ENCODE peak calls at places on chromosomes 3 and 15, in ten cellular contexts. J is PC-9, T is astrocyte, U is astrocyte of the spinal cord, H is thoracic aorta, I is cardiac fibroblast, O is kidney, M is ovary, K is A549, A is fibroblast of the aortic adventitia. D is an unnamed sample.

GRCh38 chr15:74857082-74857655 is 14.2 kb upstream of the ULK3 start:
- DNase-seq in H (no peak), T (no peak), M (no peak), A (no peak), K (no peak), O (no peak), J (peak; percentile 69), I (no peak), U (no peak), D (no peak)

GRCh38 chr15:77083381-77084160 is 12.7 kb upstream of the TSPAN3 start:
- DNase-seq in A (peak; percentile 57), K (peak; percentile 85), J (no peak), U (peak; percentile 52), M (peak; percentile 58), O (peak; percentile 93), I (peak; percentile 59), H (peak; percentile 39), T (peak; percentile 60), D (peak; percentile 43)

GRCh38 chr3:149258298-149258697 is 36.7 kb upstream of the CP start:
- DNase-seq in A (no peak), T (no peak), I (no peak), J (no peak), O (peak; percentile 72), H (no peak), U (no peak), M (no peak), K (no peak), D (no peak)

GRCh38 chr15:49610166-49610918 is 10.3 kb downstream of the FAM227B start:
- DNase-seq in I (peak; percentile 57), K (no peak), A (no peak), T (no peak), O (no peak), H (no peak), J (no peak), M (no peak), U (no peak), D (peak; percentile 38)

GRCh38 chr3:124593442-124593829 is 136.8 kb upstream of the UMPS start:
- DNase-seq in J (no peak), T (no peak), A (no peak), I (no peak), K (no peak), M (no peak), O (no peak), H (no peak), U (no peak), D (no peak)

GRCh38 chr15:62925875-62926274 is 116.7 kb upstream of the TPM1 start:
- DNase-seq in O (no peak), U (no peak), K (no peak), I (no peak), H (no peak), A (no peak), J (no peak), M (no peak), T (no peak), D (no peak)

GRCh38 chr3:47512416-47513124 is 942 bp downstream of the ELP6 start:
- DNase-seq in H (no peak), I (peak; percentile 29), K (no peak), J (no peak), T (no peak), U (peak; percentile 25), O (peak; percentile 80), A (peak; percentile 25), M (peak; percentile 57), D (peak; percentile 23)

GRCh38 chr3:53704363-53704725 is 141.9 kb downstream of the CHDH start:
- DNase-seq in H (no peak), I (no peak), K (no peak), J (no peak), U (no peak), A (no peak), T (no peak), O (no peak), M (no peak), D (no peak)

GRCh38 chr3:47443611-47443995 is 32.1 kb downstream of the SCAP start:
- DNase-seq in J (no peak), T (no peak), M (no peak), H (no peak), I (no peak), U (no peak), A (no peak), K (peak; percentile 20), O (no peak), D (no peak)

GRCh38 chr3:188926741-188927650 is 244.8 kb upstream of the TPRG1 start:
- DNase-seq in I (no peak), H (no peak), K (no peak), O (no peak), U (no peak), J (no peak), T (peak; percentile 59), M (no peak), A (no peak), D (no peak)

GRCh38 chr3:17573396-17573795 is 169.0 kb downstream of the TBC1D5 start:
- DNase-seq in M (no peak), I (no peak), U (no peak), K (no peak), A (no peak), O (no peak), T (no peak), H (no peak), J (no peak), D (no peak)

GRCh38 chr3:15768421-15769255 is 29.1 kb downstream of the ANKRD28 start:
- DNase-seq in O (no peak), T (peak; percentile 98), U (peak; percentile 94), I (peak; percentile 97), A (peak; percentile 96), K (peak; percentile 93), M (no peak), J (peak; percentile 94), H (no peak), D (peak; percentile 97)

GRCh38 chr3:122466701-122467240 is 48.0 kb downstream of the KPNA1 start:
- DNase-seq in H (no peak), U (no peak), T (no peak), K (no peak), M (no peak), J (no peak), I (no peak), A (no peak), O (no peak), D (no peak)

GRCh38 chr3:34868935-34869334 is 770.4 kb upstream of the ARPP21 start:
- DNase-seq in U (no peak), I (no peak), K (no peak), T (no peak), H (no peak), A (no peak), M (no peak), J (no peak), O (no peak), D (no peak)

GRCh38 chr3:45082139-45082538 is 56.0 kb downstream of the CLEC3B start:
- DNase-seq in O (no peak), M (no peak), I (peak; percentile 57), H (no peak), T (peak; percentile 34), J (no peak), U (peak; percentile 81), K (no peak), A (peak; percentile 74), D (peak; percentile 81)

GRCh38 chr15:98614681-98615080 is 33.7 kb upstream of the IGF1R start:
- DNase-seq in H (no peak), U (no peak), K (no peak), A (no peak), T (no peak), J (no peak), O (no peak), I (no peak), M (no peak), D (no peak)
- TF ChIP-seq CTCF in H (no peak), U (no peak), K (no peak), A (no peak), T (no peak), J (no peak), O (no peak), I (no peak), M (no peak), D (no peak)

DNA sequence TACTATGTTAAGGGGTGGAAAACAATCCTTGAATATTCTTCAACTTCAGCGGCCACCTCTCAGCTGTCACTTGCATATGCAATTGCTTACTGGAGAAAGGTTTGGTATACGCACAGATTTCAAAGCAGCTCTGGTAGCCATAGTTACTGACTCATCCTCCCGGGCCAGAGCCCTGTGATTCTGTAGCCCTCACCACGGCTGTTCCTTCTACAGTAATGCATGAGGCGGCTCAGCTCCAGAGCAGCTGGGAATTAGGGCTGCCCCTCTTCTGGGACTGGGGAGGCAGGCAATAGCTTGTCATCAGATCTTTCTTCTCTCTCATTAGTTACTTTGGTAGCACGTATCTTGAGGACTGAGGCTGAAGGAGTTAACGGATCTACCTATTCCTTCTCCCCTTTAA is 54.9 kb downstream of the ETV5 start:
- DNase-seq in T (peak; percentile 32), K (no peak), J (no peak), H (no peak), A (no peak), O (no peak), I (peak; percentile 11), M (no peak), U (peak; percentile 53), D (peak; percentile 40)
- H3K4me3 ChIP-seq in T (no peak overlapping the region), K (no peak overlapping the region), J (no peak overlapping the region), H (no peak overlapping the region), A (no peak overlapping the region), O (no peak overlapping the region), I (no peak overlapping the region), M (no peak overlapping the region), U (no peak overlapping the region), D (no peak overlapping the region)

GRCh38 chr3:127087441-127087840 is 104.5 kb downstream of the PLXNA1 start:
- DNase-seq in J (no peak), K (no peak), I (no peak), U (no peak), A (no peak), O (peak; percentile 59), T (no peak), H (no peak), M (no peak), D (no peak)
- TF ChIP-seq CTCF in J (no peak), K (no peak), I (no peak), U (no peak), A (no peak), O (no peak), T (no peak), H (no peak), M (no peak), D (no peak)

GRCh38 chr3:12812812-12813211 is 16.3 kb downstream of the CAND2 start:
- DNase-seq in H (no peak), O (no peak), M (no peak), I (no peak), J (no peak), T (no peak), K (no peak), A (no peak), U (no peak), D (no peak)

GRCh38 chr3:12810013-12810780 is 13.7 kb downstream of the CAND2 start:
- DNase-seq in I (peak; percentile 89), K (peak; percentile 90), T (peak; percentile 68), H (peak; percentile 97), M (peak; percentile 98), O (peak; percentile 98), A (peak; percentile 87), J (peak; percentile 73), U (peak; percentile 92), D (peak; percentile 80)

GRCh38 chr3:12809435-12809834 is 13.0 kb downstream of the CAND2 start:
- DNase-seq in K (no peak), T (no peak), H (no peak), M (no peak), O (peak; percentile 22), A (no peak), J (no peak), I (no peak), U (no peak), D (no peak)

GRCh38 chr3:12809001-12809400 is 12.5 kb downstream of the CAND2 start:
- DNase-seq in J (no peak), T (no peak), I (no peak), M (no peak), O (peak; percentile 54), A (no peak), H (no peak), U (no peak), K (no peak), D (no peak)

GRCh38 chr3:12810963-12811362 is 14.5 kb downstream of the CAND2 start:
- DNase-seq in J (no peak), I (no peak), M (no peak), O (peak; percentile 66), T (no peak), U (no peak), A (no peak), H (no peak), K (no peak), D (no peak)
- H3K4me3 ChIP-seq in J (no peak overlapping the region), I (no peak overlapping the region), M (no peak overlapping the region), O (no peak overlapping the region), T (no peak overlapping the region), U (no peak overlapping the region), A (no peak overlapping the region), H (no peak overlapping the region), K (no peak overlapping the region), D (no peak overlapping the region)

D was measured in AG10803.